ENCODE peak calls at places on chromosome 10, in seven cellular contexts. L is B cell; E is LoVo; D is HFFc6; B is globus pallidus; G is NCI-H1694 treated with DMSO at 0.1 percent for 48 hours; V is CD8-positive, alpha-beta memory T cell. I is an unnamed sample.

GRCh38 chr10:34748357-34748756 is 66.7 kb downstream of the PARD3 start:
- DNase-seq in E (no peak), G (no peak), D (no peak), V (no peak), B (no peak), L (no peak), I (no peak)

GRCh38 chr10:110629680-110630191 is 14.4 kb upstream of the RBM20 start:
- DNase-seq in G (no peak), E (peak), B (no peak), L (no peak), V (no peak), D (peak), I (peak)

GRCh38 chr10:104894711-104895110 is 253.6 kb downstream of the SORCS3 start:
- DNase-seq in V (no peak), B (no peak), E (no peak), D (no peak), L (no peak), G (no peak), I (no peak)

GRCh38 chr10:88361494-88361893 is 221.6 kb downstream of the RNLS start:
- DNase-seq in B (no peak), G (no peak), L (no peak), D (no peak), V (no peak), E (no peak), I (peak)

GRCh38 chr10:905972-906371 is 25.5 kb downstream of the LARP4B start:
- DNase-seq in G (no peak), V (no peak), L (no peak), D (no peak), E (no peak), B (no peak), I (no peak)

GRCh38 chr10:96334888-96335526 is 23.8 kb downstream of the OPALIN start:
- DNase-seq in V (no peak), B (peak), E (peak), L (peak), D (peak), G (peak), I (peak)

GRCh38 chr10:73744690-73744994 is 470 bp downstream of the SEC24C start:
- DNase-seq in D (peak), V (no peak), L (no peak), G (no peak), E (peak), B (no peak), I (peak)

GRCh38 chr10:80596391-80597257 is 58.9 kb downstream of the SH2D4B start:
- DNase-seq in D (peak), E (peak), G (peak), B (no peak), L (no peak), V (peak), I (peak)

GRCh38 chr10:12638103-12638502 is 288.8 kb downstream of the CAMK1D start:
- DNase-seq in G (peak), D (no peak), V (no peak), B (no peak), E (peak), L (no peak), I (peak)

GRCh38 chr10:11882646-11883375 is 59.7 kb downstream of the PROSER2 start:
- DNase-seq in G (no peak), L (no peak), B (no peak), E (no peak), V (peak), D (no peak), I (no peak)

I was measured in hepatocyte.